ENCODE peak calls at places on chromosomes 16 and 17, in eight cellular contexts. One of them, this sample, is unnamed.

GRCh38 chr17:2435852-2436251 is 35.0 kb upstream of the MNT start:
- DNase-seq in stimulated activated CD8-positive, alpha-beta memory T cell treated with anti-CD3 and anti-CD28 coated beads, Interleukin-2, amount 100 ng/mL, for 48 hours: no peak
- DNase-seq in WTC11: no peak
- DNase-seq in nephron progenitor cell: no peak
- DNase-seq in K562: no peak
- DNase-seq in mucosa of gallbladder: no peak
- DNase-seq in activated T-cell treated with anti-CD3 and anti-CD28 coated beads for 24 hours: no peak
- DNase-seq in B cell: no peak
- DNase-seq in this sample: no peak

GRCh38 chr17:45719335-45720071 is 64.6 kb upstream of the CRHR1 start:
- DNase-seq in stimulated activated CD8-positive, alpha-beta memory T cell treated with anti-CD3 and anti-CD28 coated beads, Interleukin-2, amount 100 ng/mL, for 48 hours: no peak
- DNase-seq in K562: peak; percentile 24
- DNase-seq in B cell: no peak
- DNase-seq in activated T-cell treated with anti-CD3 and anti-CD28 coated beads for 24 hours: no peak
- DNase-seq in mucosa of gallbladder: no peak
- DNase-seq in WTC11: peak; percentile 39
- DNase-seq in nephron progenitor cell: no peak
- DNase-seq in this sample: no peak

GRCh38 chr17:4607773-4608187 is 23.5 kb downstream of the SMTNL2 start:
- DNase-seq in nephron progenitor cell: no peak
- DNase-seq in stimulated activated CD8-positive, alpha-beta memory T cell treated with anti-CD3 and anti-CD28 coated beads, Interleukin-2, amount 100 ng/mL, for 48 hours: no peak
- DNase-seq in activated T-cell treated with anti-CD3 and anti-CD28 coated beads for 24 hours: no peak
- DNase-seq in mucosa of gallbladder: peak; percentile 71
- DNase-seq in B cell: no peak
- DNase-seq in WTC11: no peak
- DNase-seq in K562: no peak
- DNase-seq in this sample: no peak

GRCh38 chr17:73201215-73202069 is 8.6 kb downstream of the COG1 start:
- DNase-seq in activated T-cell treated with anti-CD3 and anti-CD28 coated beads for 24 hours: no peak
- DNase-seq in WTC11: no peak
- DNase-seq in nephron progenitor cell: no peak
- DNase-seq in K562: peak; percentile 72
- DNase-seq in mucosa of gallbladder: no peak
- DNase-seq in B cell: no peak
- DNase-seq in stimulated activated CD8-positive, alpha-beta memory T cell treated with anti-CD3 and anti-CD28 coated beads, Interleukin-2, amount 100 ng/mL, for 48 hours: no peak
- DNase-seq in this sample: no peak

GRCh38 chr16:89565506-89566372 is 5.3 kb downstream of the RPL13 start:
- DNase-seq in mucosa of gallbladder: peak; percentile 52
- DNase-seq in nephron progenitor cell: peak; percentile 56
- DNase-seq in activated T-cell treated with anti-CD3 and anti-CD28 coated beads for 24 hours: no peak
- DNase-seq in K562: peak; percentile 60
- DNase-seq in B cell: peak; percentile 62
- DNase-seq in stimulated activated CD8-positive, alpha-beta memory T cell treated with anti-CD3 and anti-CD28 coated beads, Interleukin-2, amount 100 ng/mL, for 48 hours: peak; percentile 62
- DNase-seq in WTC11: peak; percentile 77
- DNase-seq in this sample: no peak

GRCh38 chr17:49640556-49640955 is 37.3 kb downstream of the SPOP start:
- DNase-seq in stimulated activated CD8-positive, alpha-beta memory T cell treated with anti-CD3 and anti-CD28 coated beads, Interleukin-2, amount 100 ng/mL, for 48 hours: no peak
- DNase-seq in activated T-cell treated with anti-CD3 and anti-CD28 coated beads for 24 hours: no peak
- DNase-seq in K562: no peak
- DNase-seq in nephron progenitor cell: no peak
- DNase-seq in mucosa of gallbladder: no peak
- DNase-seq in B cell: no peak
- DNase-seq in WTC11: no peak
- DNase-seq in this sample: no peak

GRCh38 chr17:32604966-32605365 is 118.2 kb downstream of the CDK5R1 start:
- DNase-seq in stimulated activated CD8-positive, alpha-beta memory T cell treated with anti-CD3 and anti-CD28 coated beads, Interleukin-2, amount 100 ng/mL, for 48 hours: no peak
- DNase-seq in nephron progenitor cell: no peak
- DNase-seq in K562: no peak
- DNase-seq in mucosa of gallbladder: no peak
- DNase-seq in WTC11: no peak
- DNase-seq in activated T-cell treated with anti-CD3 and anti-CD28 coated beads for 24 hours: no peak
- DNase-seq in B cell: no peak
- DNase-seq in this sample: no peak

GRCh38 chr16:83160609-83161008 is 533.8 kb downstream of the CDH13 start:
- DNase-seq in WTC11: no peak
- DNase-seq in mucosa of gallbladder: no peak
- DNase-seq in K562: no peak
- DNase-seq in B cell: no peak
- DNase-seq in activated T-cell treated with anti-CD3 and anti-CD28 coated beads for 24 hours: no peak
- DNase-seq in nephron progenitor cell: no peak
- DNase-seq in stimulated activated CD8-positive, alpha-beta memory T cell treated with anti-CD3 and anti-CD28 coated beads, Interleukin-2, amount 100 ng/mL, for 48 hours: no peak
- DNase-seq in this sample: no peak

GRCh38 chr17:79769596-79770520 is 8.1 kb upstream of the CBX2 start:
- DNase-seq in nephron progenitor cell: no peak
- DNase-seq in B cell: no peak
- DNase-seq in activated T-cell treated with anti-CD3 and anti-CD28 coated beads for 24 hours: no peak
- DNase-seq in mucosa of gallbladder: no peak
- DNase-seq in K562: no peak
- DNase-seq in stimulated activated CD8-positive, alpha-beta memory T cell treated with anti-CD3 and anti-CD28 coated beads, Interleukin-2, amount 100 ng/mL, for 48 hours: no peak
- DNase-seq in WTC11: no peak
- DNase-seq in this sample: no peak

GRCh38 chr16:84511180-84511800 is 6.8 kb upstream of the MEAK7 start:
- DNase-seq in WTC11: peak; percentile 83
- DNase-seq in activated T-cell treated with anti-CD3 and anti-CD28 coated beads for 24 hours: peak; percentile 75
- DNase-seq in K562: peak; percentile 76
- DNase-seq in nephron progenitor cell: peak; percentile 82
- DNase-seq in B cell: peak; percentile 63
- DNase-seq in mucosa of gallbladder: peak; percentile 84
- DNase-seq in stimulated activated CD8-positive, alpha-beta memory T cell treated with anti-CD3 and anti-CD28 coated beads, Interleukin-2, amount 100 ng/mL, for 48 hours: peak; percentile 73
- DNase-seq in this sample: peak; percentile 56